ENCODE peak calls at places on chromosomes 5 and 9, in eight cellular contexts. O is colonic mucosa, H is breast epithelium, G is tibial nerve, W is GM23248, P is small intestine, N is thoracic aorta, V is tibial artery. C is an unnamed sample. For H3K9me3, the result is how much of the 10 kb centered on the place peaks cover.

GRCh38 chr9:78567693-78568092 is 270.8 kb downstream of the PSAT1 start:
- DNase-seq in O (no peak), H (no peak), G (no peak), W (peak), P (no peak), N (no peak), V (no peak), C (peak)

GRCh38 chr5:7422719-7423118 is 26.8 kb downstream of the ADCY2 start:
- DNase-seq in O (no peak), H (no peak), G (no peak), W (peak), P (no peak), N (no peak), V (no peak), C (no peak)

GRCh38 chr9:127175764-127176163 is 53.3 kb upstream of the ANGPTL2 start:
- DNase-seq in O (no peak), H (peak), G (no peak), W (no peak), P (no peak), N (no peak), V (peak), C (no peak)

GRCh38 chr9:91789941-91790340 is 160.1 kb downstream of the ROR2 start:
- DNase-seq in O (no peak), H (no peak), G (no peak), W (peak), P (no peak), N (no peak), V (no peak), C (no peak)

GRCh38 chr5:41510176-41510831 is at the start of gene PLCXD3:
- DNase-seq in O (peak), H (no peak), G (no peak), W (peak), P (peak), N (no peak), V (peak), C (no peak)

GRCh38 chr9:20357207-20357503 is 265.1 kb downstream of the MLLT3 start:
- DNase-seq in O (no peak), H (no peak), G (no peak), W (no peak), P (no peak), N (no peak), V (no peak), C (no peak)

GRCh38 chr9:93304574-93305496 is 120.9 kb downstream of the WNK2 start:
- DNase-seq in O (peak), H (peak), G (peak), W (peak), P (peak), N (no peak), V (peak), C (peak)

GRCh38 chr5:89308606-89309040 is 425.6 kb upstream of the MEF2C start:
- DNase-seq in O (no peak), H (no peak), G (no peak), W (no peak), P (no peak), N (no peak), V (no peak), C (no peak)

GRCh38 chr9:88478236-88478635 is 56.7 kb upstream of the NXNL2 start:
- DNase-seq in O (no peak), H (no peak), G (no peak), W (no peak), P (no peak), N (no peak), V (no peak), C (no peak)

GRCh38 chr5:51657340-51658240 is 274.3 kb downstream of the ISL1 start:
- DNase-seq in O (no peak), H (no peak), G (no peak), W (no peak), P (no peak), N (no peak), V (no peak), C (peak)

GRCh38 chr9:134291961-134292871 is 34.0 kb upstream of the RXRA start:
- DNase-seq in O (no peak), H (no peak), G (no peak), W (no peak), P (no peak), N (no peak), V (no peak), C (no peak)

GRCh38 chr5:62268239-62268638 is 37.8 kb upstream of the KIF2A start:
- DNase-seq in O (peak), H (no peak), G (no peak), W (no peak), P (peak), N (no peak), V (no peak), C (peak)

GRCh38 chr9:82681809-82682208 is 381.1 kb downstream of the RASEF start:
- DNase-seq in O (no peak), H (no peak), G (no peak), W (no peak), P (no peak), N (no peak), V (no peak), C (no peak)

GRCh38 chr9:84371737-84372136 is 31.2 kb upstream of the SLC28A3 start:
- DNase-seq in O (no peak), H (no peak), G (peak), W (peak), P (no peak), N (no peak), V (no peak), C (peak)

GRCh38 chr9:81455417-81455816 is 233.9 kb downstream of the TLE1 start:
- DNase-seq in O (no peak), H (no peak), G (no peak), W (no peak), P (no peak), N (no peak), V (no peak), C (no peak)
- H3K9me3 ChIP-seq in O (under half), H (under half), G (under half), W (under half), P (under half), N (under half), V (under half), C (under half)

GRCh38 chr9:129569506-129570449 is 51.1 kb downstream of the C9orf50 start:
- DNase-seq in O (no peak), H (no peak), G (no peak), W (peak), P (peak), N (no peak), V (no peak), C (no peak)
- H3K4me3 ChIP-seq in O (no peak), H (peak), G (peak), W (no peak), P (no peak), N (peak), V (peak), C (no peak)

DNA sequence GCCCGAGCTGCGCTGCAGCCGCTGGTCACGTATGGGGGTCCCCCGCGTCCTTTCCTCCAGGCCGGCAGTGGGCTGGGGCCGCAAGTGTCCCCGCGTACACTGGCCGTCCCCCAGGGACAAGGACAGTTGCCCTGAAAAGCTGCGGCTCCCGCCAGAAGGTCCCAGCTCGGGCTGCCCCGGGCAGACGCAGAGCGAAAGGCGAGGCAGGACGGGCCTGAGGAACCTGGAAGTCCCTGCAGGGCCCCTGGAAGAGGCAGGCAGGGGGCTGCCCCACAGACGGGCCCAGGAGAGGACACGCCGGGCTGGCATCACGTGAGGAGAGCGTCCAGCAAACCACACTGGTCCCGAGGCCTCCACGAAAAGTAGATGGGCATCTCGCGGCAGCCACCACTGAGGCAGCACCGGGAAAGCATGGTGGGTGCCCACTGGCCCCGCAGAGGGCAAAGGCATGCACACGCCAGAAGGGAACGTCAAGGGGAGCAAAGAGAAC is 3.2 kb upstream of the NKD2 start:
- DNase-seq in O (peak), H (peak), G (no peak), W (no peak), P (no peak), N (no peak), V (peak), C (no peak)
- H3K27ac ChIP-seq in O (no peak), H (peak), G (peak), W (no peak), P (peak), N (no peak), V (no peak), C (no peak)

GRCh38 chr5:141269195-141269594 is 24.0 kb downstream of the PCDHB15 start:
- DNase-seq in O (no peak), H (no peak), G (no peak), W (no peak), P (no peak), N (no peak), V (no peak), C (no peak)
- H3K9me3 ChIP-seq in O (under half), H (half or more), G (under half), W (under half), P (under half), N (half or more), V (half or more), C (under half)

C was measured in mammary epithelial cell.